ENCODE peak calls at places on chromosomes 12 and 14, in five cellular contexts. One of them, this sample, is unnamed.

GRCh38 chr12:67042697-67043131 is 226.4 kb upstream of the CAND1 start:
- DNase-seq in Peyer's patch: no peak
- DNase-seq in upper lobe of left lung: no peak
- DNase-seq in endothelial cell: no peak
- DNase-seq in mammary epithelial cell: peak; percentile 62
- DNase-seq in this sample: no peak

GRCh38 chr12:9634177-9634803 is 26.6 kb upstream of the KLRB1 start:
- DNase-seq in upper lobe of left lung: peak; percentile 69
- DNase-seq in mammary epithelial cell: peak; percentile 39
- DNase-seq in endothelial cell: peak; percentile 61
- DNase-seq in Peyer's patch: no peak
- DNase-seq in this sample: no peak

GRCh38 chr12:101697930-101698781 is 716 bp downstream of the CHPT1 start:
- DNase-seq in endothelial cell: peak; percentile 20
- DNase-seq in Peyer's patch: peak; percentile 82
- DNase-seq in upper lobe of left lung: peak; percentile 67
- DNase-seq in mammary epithelial cell: peak; percentile 20
- DNase-seq in this sample: no peak

GRCh38 chr12:104314242-104314614 is 10.7 kb downstream of the EID3 start:
- DNase-seq in endothelial cell: no peak
- DNase-seq in mammary epithelial cell: no peak
- DNase-seq in Peyer's patch: no peak
- DNase-seq in upper lobe of left lung: no peak
- DNase-seq in this sample: no peak

GRCh38 chr12:67630373-67631088 is 18.0 kb upstream of the DYRK2 start:
- DNase-seq in endothelial cell: peak; percentile 42
- DNase-seq in Peyer's patch: peak; percentile 52
- DNase-seq in mammary epithelial cell: no peak
- DNase-seq in upper lobe of left lung: peak; percentile 61
- DNase-seq in this sample: peak; percentile 47

GRCh38 chr14:54108481-54109471 is 152.2 kb upstream of the BMP4 start:
- DNase-seq in Peyer's patch: no peak
- DNase-seq in mammary epithelial cell: peak; percentile 75
- DNase-seq in upper lobe of left lung: no peak
- DNase-seq in endothelial cell: no peak
- DNase-seq in this sample: no peak

GRCh38 chr14:38255673-38256357 is at the start of gene CLEC14A:
- DNase-seq in Peyer's patch: peak; percentile 54
- DNase-seq in mammary epithelial cell: no peak
- DNase-seq in endothelial cell: peak; percentile 47
- DNase-seq in upper lobe of left lung: no peak
- DNase-seq in this sample: no peak

GRCh38 chr14:64939817-64940190 is 2.7 kb downstream of the GPX2 start:
- DNase-seq in mammary epithelial cell: no peak
- DNase-seq in endothelial cell: no peak
- DNase-seq in upper lobe of left lung: no peak
- DNase-seq in Peyer's patch: no peak
- DNase-seq in this sample: no peak

GRCh38 chr12:5739862-5740370 is 205.1 kb downstream of the ANO2 start:
- DNase-seq in Peyer's patch: no peak
- DNase-seq in upper lobe of left lung: no peak
- DNase-seq in endothelial cell: no peak
- DNase-seq in mammary epithelial cell: no peak
- DNase-seq in this sample: no peak

GRCh38 chr14:67413806-67414769 is 2.1 kb upstream of the PLEK2 start:
- DNase-seq in Peyer's patch: no peak
- DNase-seq in mammary epithelial cell: peak; percentile 96
- DNase-seq in endothelial cell: no peak
- DNase-seq in upper lobe of left lung: peak; percentile 39
- DNase-seq in this sample: no peak

GRCh38 chr12:113994051-113994450 is 27.9 kb upstream of the RBM19 start:
- DNase-seq in Peyer's patch: no peak
- DNase-seq in upper lobe of left lung: no peak
- DNase-seq in endothelial cell: no peak
- DNase-seq in mammary epithelial cell: no peak
- DNase-seq in this sample: no peak

GRCh38 chr12:114000861-114001260 is 34.7 kb upstream of the RBM19 start:
- DNase-seq in upper lobe of left lung: no peak
- DNase-seq in endothelial cell: no peak
- DNase-seq in mammary epithelial cell: no peak
- DNase-seq in Peyer's patch: no peak
- DNase-seq in this sample: no peak

GRCh38 chr12:113997365-113997764 is 31.2 kb upstream of the RBM19 start:
- DNase-seq in Peyer's patch: no peak
- DNase-seq in upper lobe of left lung: no peak
- DNase-seq in endothelial cell: no peak
- DNase-seq in mammary epithelial cell: no peak
- DNase-seq in this sample: no peak

GRCh38 chr12:113991224-113992044 is 25.3 kb upstream of the RBM19 start:
- DNase-seq in endothelial cell: no peak
- DNase-seq in Peyer's patch: no peak
- DNase-seq in upper lobe of left lung: no peak
- DNase-seq in mammary epithelial cell: no peak
- DNase-seq in this sample: no peak

DNA sequence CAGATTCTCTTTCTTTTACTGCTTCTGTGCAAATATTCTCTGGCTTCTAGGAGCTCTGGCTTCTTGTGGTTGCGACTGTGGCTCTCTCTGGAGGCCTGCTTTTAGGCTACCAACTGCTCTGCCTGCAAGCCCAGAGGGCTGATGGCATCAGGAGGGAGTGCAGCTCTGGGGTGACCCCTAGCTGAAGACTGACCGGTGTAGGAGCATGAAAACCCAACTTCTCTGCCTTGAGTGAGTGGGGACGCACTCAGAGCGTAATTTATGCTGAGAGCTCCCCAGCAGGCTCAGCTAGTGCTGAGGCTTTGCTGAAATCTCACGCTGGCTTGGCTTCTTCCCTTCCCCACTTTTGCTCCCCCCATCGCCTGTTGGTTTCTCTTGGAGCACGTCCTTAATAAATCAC is 29.9 kb upstream of the RBM19 start:
- DNase-seq in upper lobe of left lung: no peak
- DNase-seq in mammary epithelial cell: no peak
- DNase-seq in endothelial cell: peak; percentile 6
- DNase-seq in Peyer's patch: no peak
- DNase-seq in this sample: no peak
- TF ChIP-seq CTCF in upper lobe of left lung: no peak
- TF ChIP-seq CTCF in mammary epithelial cell: no peak
- TF ChIP-seq CTCF in endothelial cell: no peak
- TF ChIP-seq CTCF in Peyer's patch: no peak
- TF ChIP-seq CTCF in this sample: no peak

DNA sequence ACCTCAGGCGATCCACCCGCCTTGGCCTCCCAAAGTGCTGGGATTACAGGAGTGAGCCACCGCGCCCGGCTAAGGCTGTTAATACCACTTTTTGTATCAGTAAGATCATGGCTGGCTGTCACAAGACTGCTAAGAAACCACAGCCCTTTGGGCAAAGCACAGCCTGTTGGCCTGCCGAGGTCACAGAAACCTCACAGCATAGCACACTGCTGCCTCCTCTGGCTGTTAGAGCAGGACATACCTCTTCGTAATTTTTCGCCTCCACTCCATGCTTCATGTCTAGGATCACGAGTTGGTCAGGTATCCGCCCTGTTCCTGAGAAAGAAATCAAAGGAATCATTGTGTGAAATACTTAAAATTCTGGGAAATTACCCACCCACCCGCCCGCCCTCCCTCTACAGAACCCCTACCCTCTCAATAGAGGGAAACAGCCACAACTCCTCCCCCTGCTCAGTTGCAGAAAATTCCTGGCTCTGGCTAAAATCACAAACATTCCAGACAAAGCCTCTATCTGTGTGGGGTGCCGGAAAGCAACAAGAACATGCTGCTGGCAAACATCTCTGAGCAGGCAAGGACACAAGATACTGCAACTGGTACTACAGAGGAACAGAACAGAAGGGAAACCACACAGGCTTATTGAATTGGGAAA is 20.7 kb upstream of the NEK9 start:
- DNase-seq in upper lobe of left lung: peak; percentile 84
- DNase-seq in endothelial cell: peak; percentile 58
- DNase-seq in Peyer's patch: no peak
- DNase-seq in mammary epithelial cell: peak; percentile 95
- DNase-seq in this sample: no peak
- TF ChIP-seq CTCF in upper lobe of left lung: peak; percentile 25
- TF ChIP-seq CTCF in endothelial cell: no peak
- TF ChIP-seq CTCF in Peyer's patch: peak; percentile 40
- TF ChIP-seq CTCF in mammary epithelial cell: peak; percentile 72
- TF ChIP-seq CTCF in this sample: no peak

GRCh38 chr14:20659813-20660395 is 18.4 kb upstream of the OR6S1 start:
- DNase-seq in mammary epithelial cell: no peak
- DNase-seq in upper lobe of left lung: no peak
- DNase-seq in Peyer's patch: no peak
- DNase-seq in endothelial cell: no peak
- DNase-seq in this sample: no peak

GRCh38 chr14:20655851-20656250 is 14.4 kb upstream of the OR6S1 start:
- DNase-seq in upper lobe of left lung: no peak
- DNase-seq in Peyer's patch: no peak
- DNase-seq in mammary epithelial cell: no peak
- DNase-seq in endothelial cell: no peak
- DNase-seq in this sample: no peak

GRCh38 chr14:20658246-20658645 is 16.8 kb upstream of the OR6S1 start:
- DNase-seq in endothelial cell: no peak
- DNase-seq in mammary epithelial cell: no peak
- DNase-seq in Peyer's patch: no peak
- DNase-seq in upper lobe of left lung: no peak
- DNase-seq in this sample: no peak

GRCh38 chr14:20656274-20656673 is 14.8 kb upstream of the OR6S1 start:
- DNase-seq in endothelial cell: no peak
- DNase-seq in Peyer's patch: no peak
- DNase-seq in upper lobe of left lung: no peak
- DNase-seq in mammary epithelial cell: no peak
- DNase-seq in this sample: no peak

GRCh38 chr14:20657216-20658211 is 16.0 kb upstream of the OR6S1 start:
- DNase-seq in Peyer's patch: no peak
- DNase-seq in upper lobe of left lung: no peak
- DNase-seq in endothelial cell: peak; percentile 19
- DNase-seq in mammary epithelial cell: peak; percentile 41
- DNase-seq in this sample: no peak
- TF ChIP-seq CTCF in Peyer's patch: no peak
- TF ChIP-seq CTCF in upper lobe of left lung: no peak
- TF ChIP-seq CTCF in endothelial cell: no peak
- TF ChIP-seq CTCF in mammary epithelial cell: peak; percentile 50
- TF ChIP-seq CTCF in this sample: no peak

GRCh38 chr14:22263961-22264360 is 325.1 kb downstream of the DAD1 start:
- DNase-seq in upper lobe of left lung: no peak
- DNase-seq in endothelial cell: no peak
- DNase-seq in mammary epithelial cell: no peak
- DNase-seq in Peyer's patch: no peak
- DNase-seq in this sample: no peak

GRCh38 chr14:22266683-22267082 is 322.3 kb downstream of the DAD1 start:
- DNase-seq in mammary epithelial cell: no peak
- DNase-seq in Peyer's patch: no peak
- DNase-seq in upper lobe of left lung: no peak
- DNase-seq in endothelial cell: no peak
- DNase-seq in this sample: no peak

GRCh38 chr14:22264759-22265158 is 324.3 kb downstream of the DAD1 start:
- DNase-seq in Peyer's patch: no peak
- DNase-seq in upper lobe of left lung: no peak
- DNase-seq in mammary epithelial cell: no peak
- DNase-seq in endothelial cell: no peak
- DNase-seq in this sample: no peak

GRCh38 chr14:22266141-22266442 is 322.9 kb downstream of the DAD1 start:
- DNase-seq in mammary epithelial cell: peak; percentile 68
- DNase-seq in upper lobe of left lung: no peak
- DNase-seq in endothelial cell: no peak
- DNase-seq in Peyer's patch: no peak
- DNase-seq in this sample: no peak

GRCh38 chr14:22265319-22266140 is 323.5 kb downstream of the DAD1 start:
- DNase-seq in upper lobe of left lung: no peak
- DNase-seq in mammary epithelial cell: peak; percentile 73
- DNase-seq in Peyer's patch: no peak
- DNase-seq in endothelial cell: no peak
- DNase-seq in this sample: no peak
- TF ChIP-seq CTCF in upper lobe of left lung: no peak
- TF ChIP-seq CTCF in mammary epithelial cell: peak; percentile 21
- TF ChIP-seq CTCF in Peyer's patch: no peak
- TF ChIP-seq CTCF in endothelial cell: no peak
- TF ChIP-seq CTCF in this sample: no peak

This sample was measured in activated B cell treated with CpG ODN at 0.5 μM for 24 hours.